ENCODE peak calls at places on chromosomes 3 and 15, in six cellular contexts. N, Y, J, H, V and T are unnamed samples. For H3K4me1 and H3K27me3, the result is how much of the 10 kb centered on the place peaks cover.

GRCh38 chr3:26753109-26753508 is 130.5 kb downstream of the LRRC3B start:
- DNase-seq in H (no peak), V (no peak), J (no peak), N (no peak), Y (no peak), T (no peak)

GRCh38 chr3:63613561-63613960 is 38.9 kb upstream of the SNTN start:
- DNase-seq in N (no peak), J (no peak), Y (no peak), V (no peak), H (peak), T (no peak)

GRCh38 chr3:120276767-120277166 is 8.3 kb downstream of the GPR156 start:
- DNase-seq in N (no peak), V (no peak), H (no peak), Y (no peak), J (no peak), T (no peak)

GRCh38 chr3:59425942-59426341 is 376.1 kb upstream of the CFAP20DC start:
- DNase-seq in J (no peak), V (no peak), H (no peak), N (no peak), Y (no peak), T (no peak)

GRCh38 chr3:135966349-135966695 is 794 bp downstream of the PPP2R3A start:
- DNase-seq in V (no peak), Y (peak), N (no peak), H (no peak), J (no peak), T (peak)

GRCh38 chr3:129623447-129624118 is 17.1 kb upstream of the PLXND1 start:
- DNase-seq in Y (peak), N (peak), J (peak), V (no peak), H (no peak), T (peak)

GRCh38 chr3:160180581-160181216 is 44.5 kb upstream of the C3orf80 start:
- DNase-seq in H (no peak), N (no peak), J (no peak), Y (no peak), V (no peak), T (no peak)

GRCh38 chr3:4884901-4885300 is 94.3 kb upstream of the BHLHE40 start:
- DNase-seq in V (no peak), N (no peak), Y (no peak), J (no peak), H (no peak), T (no peak)

GRCh38 chr3:52039846-52040245 is 16.5 kb downstream of the DUSP7 start:
- DNase-seq in V (no peak), N (no peak), H (no peak), J (peak), Y (no peak), T (peak)

GRCh38 chr15:100033140-100033857 is 300.1 kb upstream of the LYSMD4 start:
- DNase-seq in Y (no peak), N (no peak), J (peak), V (no peak), H (peak), T (no peak)

GRCh38 chr3:134708025-134708597 is 57.3 kb upstream of the KY start:
- DNase-seq in V (no peak), Y (no peak), J (no peak), H (peak), N (no peak), T (no peak)

GRCh38 chr3:126342991-126343661 is 14.1 kb downstream of the KLF15 start:
- DNase-seq in Y (peak), V (peak), H (peak), N (peak), J (peak), T (peak)

GRCh38 chr3:32109256-32109655 is 2.8 kb downstream of the GPD1L start:
- DNase-seq in Y (peak), V (no peak), N (peak), H (peak), J (peak), T (peak)

GRCh38 chr3:123632161-123632655 is 47.4 kb upstream of the HACD2 start:
- DNase-seq in H (peak), N (peak), Y (peak), V (no peak), J (no peak), T (no peak)

GRCh38 chr3:127485396-127486170 is 105.0 kb downstream of the TPRA1 start:
- DNase-seq in J (no peak), H (no peak), V (peak), Y (no peak), N (no peak), T (peak)

GRCh38 chr3:196813903-196814302 is 53.8 kb upstream of the SENP5 start:
- DNase-seq in Y (no peak), V (no peak), J (no peak), H (peak), N (peak), T (no peak)

GRCh38 chr3:165642761-165643432 is 194.3 kb downstream of the BCHE start:
- DNase-seq in V (no peak), Y (no peak), H (peak), J (peak), N (peak), T (no peak)

GRCh38 chr3:99357131-99357530 is 281.3 kb upstream of the COL8A1 start:
- DNase-seq in N (no peak), Y (no peak), H (no peak), V (no peak), J (no peak), T (no peak)

GRCh38 chr3:131388400-131388799 is 6.8 kb downstream of the NUDT16 start:
- DNase-seq in J (no peak), H (no peak), V (no peak), Y (no peak), N (no peak), T (no peak)

GRCh38 chr3:119294402-119294888 is 262 bp downstream of the ARHGAP31 start:
- DNase-seq in V (no peak), J (peak), N (peak), H (no peak), Y (peak), T (peak)

GRCh38 chr15:41483519-41483918 is 10.2 kb upstream of the ITPKA start:
- DNase-seq in J (no peak), Y (no peak), V (no peak), H (no peak), N (no peak), T (no peak)

GRCh38 chr3:79657076-79657475 is 110.7 kb downstream of the ROBO1 start:
- DNase-seq in H (no peak), N (no peak), J (no peak), V (no peak), Y (no peak), T (no peak)

DNA sequence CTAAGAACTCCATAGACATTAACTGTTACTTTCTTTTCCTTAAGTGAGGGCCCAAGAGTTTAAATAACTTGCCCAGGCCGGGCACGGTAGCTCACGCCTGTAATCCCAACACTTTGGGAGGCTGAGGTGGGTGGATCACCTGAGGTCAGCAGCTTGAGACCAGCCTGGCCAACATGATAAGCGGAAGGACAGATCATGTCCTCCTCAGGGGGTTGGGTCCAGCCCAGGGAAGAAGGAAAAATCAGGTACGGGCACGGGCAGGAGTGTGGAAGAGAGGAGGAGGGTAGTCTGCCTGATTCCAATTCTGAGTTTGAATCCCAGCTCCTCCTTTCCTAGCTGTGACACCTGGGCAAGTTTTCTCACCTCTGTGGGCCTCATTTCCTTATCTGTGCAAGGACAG is 118.8 kb downstream of the ANP32A start:
- DNase-seq in N (no peak), J (no peak), Y (no peak), V (no peak), H (no peak), T (no peak)
- H3K4me1 ChIP-seq in N (under half), J (under half), Y (under half), V (under half), H (under half), T (under half)

DNA sequence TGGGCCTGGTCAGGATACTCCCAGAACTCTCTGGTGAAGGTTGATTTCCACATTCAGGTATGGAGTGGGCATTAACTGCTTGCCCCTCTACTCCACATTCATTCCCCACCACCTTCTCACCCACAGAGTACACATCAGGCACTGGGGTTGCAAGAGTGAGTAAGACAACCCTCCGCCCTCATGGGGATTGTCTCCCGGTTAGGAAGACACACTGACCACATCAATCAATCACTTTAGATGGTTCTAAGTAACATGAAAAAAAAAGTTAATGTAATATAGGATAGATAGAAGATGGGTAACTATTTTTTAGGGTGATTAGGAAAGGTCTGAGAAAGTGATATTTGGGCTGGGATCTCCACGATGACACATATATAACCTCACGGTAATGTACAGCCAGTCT is 116.0 kb upstream of the NEO1 start:
- DNase-seq in H (no peak), J (no peak), V (no peak), N (no peak), Y (no peak), T (no peak)
- H3K27me3 ChIP-seq in H (under half), J (under half), V (under half), N (under half), Y (under half), T (under half)

DNA sequence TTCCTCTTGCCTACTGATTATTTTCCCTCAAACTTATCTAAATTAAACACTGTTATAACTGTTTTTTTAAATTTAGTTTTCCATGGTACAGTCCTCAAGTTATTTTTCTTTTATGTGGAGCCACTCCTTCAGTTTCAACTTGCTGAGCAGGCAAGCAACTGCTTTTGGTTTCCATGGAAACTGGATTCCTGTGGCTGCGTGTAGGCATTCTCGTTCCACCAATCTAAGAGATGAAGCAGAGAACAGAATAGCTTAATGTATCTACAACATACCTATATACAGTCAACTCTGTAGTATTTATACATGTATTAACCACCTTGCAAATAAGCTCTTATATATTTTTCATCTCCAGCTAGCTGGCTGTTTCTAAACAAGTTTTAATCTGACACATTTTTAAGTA is 25.8 kb upstream of the ANXA2 start:
- DNase-seq in Y (no peak), J (no peak), N (no peak), V (no peak), H (peak), T (peak)
- H3K4me1 ChIP-seq in Y (under half), J (under half), N (under half), V (under half), H (under half), T (under half)

GRCh38 chr3:185825379-185825638 is 467 bp upstream of the IGF2BP2 start:
- DNase-seq in H (no peak), J (no peak), V (no peak), Y (no peak), N (no peak), T (no peak)
- H3K27me3 ChIP-seq in H (under half), J (under half), V (under half), Y (under half), N (under half), T (under half)

DNA sequence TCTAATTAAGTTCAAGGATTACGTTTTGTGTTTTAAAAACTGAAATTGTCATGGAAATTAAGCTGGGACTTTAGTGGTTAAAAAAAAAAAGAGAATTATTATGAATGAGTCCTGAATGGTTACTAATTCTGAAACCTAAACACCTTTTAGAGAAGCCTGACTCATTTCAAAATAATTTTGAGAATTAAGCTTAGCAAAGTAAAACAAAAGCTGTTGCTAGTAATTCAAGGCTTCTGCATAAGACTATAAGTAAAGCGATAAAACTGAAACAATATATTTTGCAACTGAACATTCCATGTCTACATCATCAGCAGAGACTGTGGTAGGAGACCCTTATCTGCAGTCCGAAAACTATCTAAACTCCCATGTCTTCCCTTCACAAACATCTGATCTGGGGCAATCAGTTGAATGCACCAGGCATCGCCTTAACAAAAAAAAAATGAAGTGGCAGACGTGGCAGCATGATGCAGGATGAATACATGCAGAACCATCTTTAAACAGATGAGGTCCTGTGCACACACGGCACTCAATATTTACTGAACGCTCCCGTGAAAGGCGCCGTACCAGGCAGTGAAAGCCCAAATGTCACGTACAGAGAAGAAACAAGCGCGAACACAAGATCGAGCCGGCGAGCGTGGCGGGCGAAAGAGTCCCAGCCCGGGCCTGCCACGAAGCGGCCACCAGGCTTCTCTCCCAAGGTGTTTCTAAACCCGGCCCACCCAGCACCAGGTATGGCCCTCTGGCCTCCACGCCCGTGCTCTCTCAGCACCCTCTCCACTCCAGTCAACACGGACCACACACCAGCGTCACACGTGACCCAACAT is 63.1 kb downstream of the CHSY1 start:
- DNase-seq in J (no peak), Y (peak), H (peak), N (no peak), V (no peak), T (no peak)
- H3K4me1 ChIP-seq in J (under half), Y (under half), H (under half), N (under half), V (under half), T (under half)

DNA sequence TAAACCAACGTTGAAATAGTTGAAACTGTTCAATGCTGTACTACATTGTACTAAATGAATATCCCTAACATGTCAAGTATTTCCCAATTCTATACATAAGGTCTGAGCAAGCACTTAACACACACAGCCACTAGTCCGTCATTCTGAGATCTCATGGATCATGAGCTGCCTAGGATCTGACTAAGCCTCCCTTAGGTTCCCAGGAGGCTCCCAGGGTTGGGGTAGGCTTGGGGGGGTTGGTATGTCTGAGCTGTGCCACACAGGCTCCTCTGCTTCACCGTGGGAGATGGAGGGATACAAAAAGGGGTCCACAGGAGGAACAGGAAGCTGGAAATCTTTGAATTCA is 5.9 kb downstream of the RASGRP1 start:
- DNase-seq in J (no peak), N (no peak), H (peak), Y (no peak), V (no peak), T (no peak)
- H3K27me3 ChIP-seq in J (under half), N (under half), H (under half), Y (under half), V (under half), T (under half)

GRCh38 chr3:150748648-150749047 is 14.3 kb downstream of the SIAH2 start:
- DNase-seq in N (no peak), Y (no peak), H (no peak), J (no peak), V (no peak), T (no peak)

GRCh38 chr3:150754896-150755295 is 8.1 kb downstream of the SIAH2 start:
- DNase-seq in N (no peak), J (no peak), Y (no peak), V (no peak), H (no peak), T (no peak)

GRCh38 chr3:150747909-150748568 is 14.9 kb downstream of the SIAH2 start:
- DNase-seq in N (no peak), J (no peak), H (no peak), Y (no peak), V (no peak), T (no peak)

GRCh38 chr3:150749218-150749617 is 13.8 kb downstream of the SIAH2 start:
- DNase-seq in H (no peak), N (no peak), V (no peak), J (no peak), Y (no peak), T (no peak)

DNA sequence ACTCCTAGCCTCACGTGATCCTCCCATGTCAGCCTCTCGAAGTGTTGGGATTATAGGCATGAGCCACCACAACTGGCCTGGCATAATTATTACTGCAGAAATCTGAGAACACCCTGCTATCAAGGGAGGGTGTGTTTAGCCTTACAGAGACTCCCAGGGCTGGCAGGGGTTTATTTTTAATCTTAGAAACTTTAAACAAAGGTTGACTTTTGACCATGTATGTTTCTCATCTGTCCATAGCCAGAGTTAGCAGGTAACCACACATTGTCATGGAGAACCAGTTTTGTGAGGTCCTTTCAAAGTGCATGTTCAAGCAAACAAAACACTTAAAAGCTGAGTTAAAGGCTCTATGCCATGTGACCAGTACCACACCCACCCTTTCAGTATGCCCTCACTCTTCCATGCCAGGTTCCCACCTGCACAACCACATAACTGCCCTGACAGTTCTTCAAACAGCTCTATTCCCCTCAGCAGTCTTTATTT is 11.1 kb downstream of the SIAH2 start:
- DNase-seq in N (no peak), J (peak), Y (no peak), V (no peak), H (no peak), T (no peak)
- H3K4me1 ChIP-seq in N (half or more), J (half or more), Y (under half), V (under half), H (under half), T (half or more)

GRCh38 chr3:13865106-13865505 is 14.8 kb downstream of the WNT7A start:
- DNase-seq in N (no peak), Y (no peak), J (no peak), H (no peak), V (no peak), T (no peak)

GRCh38 chr3:13863422-13863821 is 16.4 kb downstream of the WNT7A start:
- DNase-seq in H (no peak), N (no peak), Y (no peak), V (no peak), J (no peak), T (no peak)

GRCh38 chr3:13866406-13866965 is 13.4 kb downstream of the WNT7A start:
- DNase-seq in J (no peak), Y (no peak), V (no peak), N (no peak), H (no peak), T (no peak)

GRCh38 chr3:13865581-13866405 is 14.1 kb downstream of the WNT7A start:
- DNase-seq in N (no peak), V (no peak), Y (no peak), J (no peak), H (no peak), T (no peak)

DNA sequence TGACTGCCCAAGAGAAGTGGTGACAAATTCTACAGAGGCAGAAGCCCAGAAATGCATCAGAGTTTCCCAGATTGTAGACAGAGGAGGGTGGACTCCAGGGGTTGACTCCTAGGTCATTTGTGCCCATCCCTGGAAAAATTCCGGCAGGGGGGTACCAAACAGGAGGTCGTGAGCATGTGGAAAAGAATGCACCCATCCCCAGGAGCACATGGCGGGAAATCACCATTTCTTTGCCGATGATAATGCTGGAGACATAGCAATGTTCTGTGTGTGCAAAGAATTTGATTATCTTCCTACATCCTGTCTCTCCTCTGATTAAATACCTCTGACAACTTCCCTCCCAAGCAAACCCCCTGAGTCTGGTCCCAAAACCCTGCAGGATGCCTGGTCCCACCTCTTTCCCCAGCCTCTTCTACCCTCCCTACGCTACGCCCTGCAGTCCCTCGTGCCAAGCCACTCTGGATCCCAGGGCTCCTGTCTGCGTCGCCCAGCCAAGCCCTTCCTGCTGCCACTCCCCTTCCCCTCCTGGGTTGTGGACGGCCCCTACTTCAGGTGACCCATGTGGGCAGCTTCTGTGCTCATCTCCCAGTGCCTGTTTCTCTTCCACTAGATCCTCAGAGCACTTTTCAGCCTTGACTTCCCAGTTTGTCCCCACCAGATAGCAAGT is 15.8 kb downstream of the WNT7A start:
- DNase-seq in J (no peak), Y (no peak), V (no peak), H (no peak), N (no peak), T (no peak)
- H3K27me3 ChIP-seq in J (under half), Y (under half), V (under half), H (under half), N (under half), T (under half)